ENCODE peak calls at places on chromosome 14, in eight cellular contexts. One of them, this sample, is unnamed.

GRCh38 chr14:77912754-77913556 is 113.0 kb downstream of the ADCK1 start:
- DNase-seq in GM12865: no peak
- DNase-seq in Panc1: no peak
- DNase-seq in cardiac fibroblast: no peak
- DNase-seq in AG04450: no peak
- DNase-seq in thoracic aorta: no peak
- DNase-seq in Caco-2: no peak
- DNase-seq in upper lobe of right lung: no peak
- DNase-seq in this sample: no peak

GRCh38 chr14:89973234-89973823 is 17.6 kb downstream of the TDP1 start:
- DNase-seq in GM12865: peak
- DNase-seq in Panc1: peak
- DNase-seq in cardiac fibroblast: peak
- DNase-seq in AG04450: peak
- DNase-seq in thoracic aorta: no peak
- DNase-seq in Caco-2: peak
- DNase-seq in upper lobe of right lung: no peak
- DNase-seq in this sample: peak

GRCh38 chr14:69037790-69038448 is 58.8 kb upstream of the ACTN1 start:
- DNase-seq in GM12865: no peak
- DNase-seq in Panc1: no peak
- DNase-seq in cardiac fibroblast: no peak
- DNase-seq in AG04450: no peak
- DNase-seq in thoracic aorta: no peak
- DNase-seq in Caco-2: no peak
- DNase-seq in upper lobe of right lung: no peak
- DNase-seq in this sample: no peak

GRCh38 chr14:103576371-103577024 is 13.7 kb downstream of the COA8 start:
- DNase-seq in GM12865: no peak
- DNase-seq in Panc1: no peak
- DNase-seq in cardiac fibroblast: peak
- DNase-seq in AG04450: no peak
- DNase-seq in thoracic aorta: peak
- DNase-seq in Caco-2: no peak
- DNase-seq in upper lobe of right lung: peak
- DNase-seq in this sample: peak

GRCh38 chr14:43147480-43147879 is 1359.6 kb downstream of the FSCB start:
- DNase-seq in GM12865: no peak
- DNase-seq in Panc1: no peak
- DNase-seq in cardiac fibroblast: no peak
- DNase-seq in AG04450: peak
- DNase-seq in thoracic aorta: no peak
- DNase-seq in Caco-2: no peak
- DNase-seq in upper lobe of right lung: no peak
- DNase-seq in this sample: no peak

GRCh38 chr14:58878740-58879139 is 241.0 kb downstream of the DACT1 start:
- DNase-seq in GM12865: no peak
- DNase-seq in Panc1: no peak
- DNase-seq in cardiac fibroblast: no peak
- DNase-seq in AG04450: no peak
- DNase-seq in thoracic aorta: no peak
- DNase-seq in Caco-2: no peak
- DNase-seq in upper lobe of right lung: no peak
- DNase-seq in this sample: no peak

GRCh38 chr14:103220134-103220981 is 97.1 kb downstream of the TNFAIP2 start:
- DNase-seq in GM12865: no peak
- DNase-seq in Panc1: no peak
- DNase-seq in cardiac fibroblast: no peak
- DNase-seq in AG04450: no peak
- DNase-seq in thoracic aorta: no peak
- DNase-seq in Caco-2: no peak
- DNase-seq in upper lobe of right lung: peak
- DNase-seq in this sample: no peak

GRCh38 chr14:35341454-35342159 is 49.4 kb downstream of the PSMA6 start:
- DNase-seq in GM12865: no peak
- DNase-seq in Panc1: no peak
- DNase-seq in cardiac fibroblast: peak
- DNase-seq in AG04450: peak
- DNase-seq in thoracic aorta: peak
- DNase-seq in Caco-2: no peak
- DNase-seq in upper lobe of right lung: peak
- DNase-seq in this sample: peak

GRCh38 chr14:102568115-102568614 is 24.3 kb upstream of the RCOR1 start:
- DNase-seq in GM12865: peak
- DNase-seq in Panc1: no peak
- DNase-seq in cardiac fibroblast: no peak
- DNase-seq in AG04450: no peak
- DNase-seq in thoracic aorta: no peak
- DNase-seq in Caco-2: peak
- DNase-seq in upper lobe of right lung: no peak
- DNase-seq in this sample: no peak

GRCh38 chr14:54489318-54489683 is 521 bp upstream of the GMFB start:
- DNase-seq in GM12865: no peak
- DNase-seq in Panc1: no peak
- DNase-seq in cardiac fibroblast: no peak
- DNase-seq in AG04450: no peak
- DNase-seq in thoracic aorta: no peak
- DNase-seq in Caco-2: no peak
- DNase-seq in upper lobe of right lung: no peak
- DNase-seq in this sample: no peak

DNA sequence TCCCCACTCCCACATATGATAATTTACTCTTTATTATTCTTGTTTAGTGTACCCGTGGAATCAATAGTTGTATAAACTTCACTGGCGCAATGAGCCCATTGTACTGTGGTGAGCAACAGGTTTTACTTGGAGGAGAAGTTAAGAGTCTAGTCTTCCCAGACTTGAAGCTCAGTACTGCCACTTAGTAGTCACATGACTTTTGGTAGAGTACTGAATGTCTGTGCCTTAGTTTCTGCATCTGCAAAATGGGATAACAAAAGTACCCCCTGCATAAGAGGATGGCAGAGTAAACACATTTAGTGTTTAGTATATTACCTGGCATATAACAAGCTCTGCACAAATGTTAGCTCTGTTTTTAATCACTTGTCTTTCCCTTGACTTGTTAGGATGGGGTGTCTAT is 375.5 kb downstream of the VRK1 start:
- DNase-seq in GM12865: no peak
- DNase-seq in Panc1: no peak
- DNase-seq in cardiac fibroblast: no peak
- DNase-seq in AG04450: no peak
- DNase-seq in thoracic aorta: no peak
- DNase-seq in Caco-2: no peak
- DNase-seq in upper lobe of right lung: no peak
- DNase-seq in this sample: no peak
- TF ChIP-seq CTCF in GM12865: no peak
- TF ChIP-seq CTCF in Panc1: no peak
- TF ChIP-seq CTCF in cardiac fibroblast: no peak
- TF ChIP-seq CTCF in AG04450: no peak
- TF ChIP-seq CTCF in thoracic aorta: no peak
- TF ChIP-seq CTCF in Caco-2: no peak
- TF ChIP-seq CTCF in upper lobe of right lung: no peak
- TF ChIP-seq CTCF in this sample: no peak

GRCh38 chr14:76352639-76353281 is 23.2 kb upstream of the ESRRB start:
- DNase-seq in GM12865: peak
- DNase-seq in Panc1: no peak
- DNase-seq in cardiac fibroblast: peak
- DNase-seq in AG04450: no peak
- DNase-seq in thoracic aorta: no peak
- DNase-seq in Caco-2: peak
- DNase-seq in upper lobe of right lung: peak
- DNase-seq in this sample: peak
- H3K4me3 ChIP-seq in GM12865: no peak
- H3K4me3 ChIP-seq in Panc1: peak
- H3K4me3 ChIP-seq in cardiac fibroblast: peak
- H3K4me3 ChIP-seq in AG04450: peak
- H3K4me3 ChIP-seq in thoracic aorta: peak
- H3K4me3 ChIP-seq in Caco-2: peak
- H3K4me3 ChIP-seq in upper lobe of right lung: peak
- H3K4me3 ChIP-seq in this sample: no peak

GRCh38 chr14:21868442-21869046 is 194.9 kb upstream of the OR4E1 start:
- DNase-seq in GM12865: peak
- DNase-seq in Panc1: peak
- DNase-seq in cardiac fibroblast: peak
- DNase-seq in AG04450: no peak
- DNase-seq in thoracic aorta: no peak
- DNase-seq in Caco-2: peak
- DNase-seq in upper lobe of right lung: no peak
- DNase-seq in this sample: peak
- TF ChIP-seq CTCF in GM12865: peak
- TF ChIP-seq CTCF in Panc1: peak
- TF ChIP-seq CTCF in cardiac fibroblast: peak
- TF ChIP-seq CTCF in AG04450: peak
- TF ChIP-seq CTCF in thoracic aorta: no peak
- TF ChIP-seq CTCF in Caco-2: peak
- TF ChIP-seq CTCF in upper lobe of right lung: peak
- TF ChIP-seq CTCF in this sample: no peak

GRCh38 chr14:100327128-100327527 is 4.0 kb downstream of the SLC25A47 start:
- DNase-seq in GM12865: no peak
- DNase-seq in Panc1: no peak
- DNase-seq in cardiac fibroblast: no peak
- DNase-seq in AG04450: no peak
- DNase-seq in thoracic aorta: no peak
- DNase-seq in Caco-2: no peak
- DNase-seq in upper lobe of right lung: no peak
- DNase-seq in this sample: no peak

GRCh38 chr14:100328495-100329163 is 5.5 kb downstream of the SLC25A47 start:
- DNase-seq in GM12865: no peak
- DNase-seq in Panc1: no peak
- DNase-seq in cardiac fibroblast: no peak
- DNase-seq in AG04450: no peak
- DNase-seq in thoracic aorta: no peak
- DNase-seq in Caco-2: no peak
- DNase-seq in upper lobe of right lung: no peak
- DNase-seq in this sample: no peak

GRCh38 chr14:100330007-100330344 is 6.8 kb downstream of the SLC25A47 start:
- DNase-seq in GM12865: no peak
- DNase-seq in Panc1: no peak
- DNase-seq in cardiac fibroblast: no peak
- DNase-seq in AG04450: no peak
- DNase-seq in thoracic aorta: no peak
- DNase-seq in Caco-2: no peak
- DNase-seq in upper lobe of right lung: no peak
- DNase-seq in this sample: no peak

GRCh38 chr14:100330396-100330931 is 7.3 kb downstream of the SLC25A47 start:
- DNase-seq in GM12865: no peak
- DNase-seq in Panc1: no peak
- DNase-seq in cardiac fibroblast: no peak
- DNase-seq in AG04450: no peak
- DNase-seq in thoracic aorta: no peak
- DNase-seq in Caco-2: no peak
- DNase-seq in upper lobe of right lung: no peak
- DNase-seq in this sample: no peak

GRCh38 chr14:100329233-100330006 is 6.3 kb downstream of the SLC25A47 start:
- DNase-seq in GM12865: no peak
- DNase-seq in Panc1: no peak
- DNase-seq in cardiac fibroblast: no peak
- DNase-seq in AG04450: no peak
- DNase-seq in thoracic aorta: no peak
- DNase-seq in Caco-2: no peak
- DNase-seq in upper lobe of right lung: no peak
- DNase-seq in this sample: no peak
- H3K4me3 ChIP-seq in GM12865: no peak
- H3K4me3 ChIP-seq in Panc1: no peak
- H3K4me3 ChIP-seq in cardiac fibroblast: no peak
- H3K4me3 ChIP-seq in AG04450: no peak
- H3K4me3 ChIP-seq in thoracic aorta: no peak
- H3K4me3 ChIP-seq in Caco-2: no peak
- H3K4me3 ChIP-seq in upper lobe of right lung: no peak
- H3K4me3 ChIP-seq in this sample: no peak

DNA sequence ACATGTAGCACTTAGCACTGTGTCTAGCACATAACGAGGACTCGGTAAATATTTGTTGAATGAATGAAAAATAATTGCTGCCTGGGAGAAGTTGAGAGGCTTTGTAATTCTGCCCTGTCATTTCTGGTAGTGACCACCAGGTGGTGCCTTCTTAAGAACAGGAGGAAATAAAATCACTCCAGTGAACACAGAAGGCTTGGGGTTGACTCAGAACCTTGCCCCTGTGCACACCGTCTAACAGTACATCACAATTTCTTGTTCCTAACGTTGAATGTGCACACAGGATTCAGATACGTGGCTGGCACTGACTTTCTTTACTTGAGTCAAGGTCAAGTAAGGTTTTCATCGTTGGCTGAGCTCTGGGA is 91.8 kb downstream of the RGS6 start:
- DNase-seq in GM12865: peak
- DNase-seq in Panc1: peak
- DNase-seq in cardiac fibroblast: peak
- DNase-seq in AG04450: no peak
- DNase-seq in thoracic aorta: no peak
- DNase-seq in Caco-2: no peak
- DNase-seq in upper lobe of right lung: no peak
- DNase-seq in this sample: peak
- TF ChIP-seq CTCF in GM12865: peak
- TF ChIP-seq CTCF in Panc1: peak
- TF ChIP-seq CTCF in cardiac fibroblast: peak
- TF ChIP-seq CTCF in AG04450: peak
- TF ChIP-seq CTCF in thoracic aorta: peak
- TF ChIP-seq CTCF in Caco-2: peak
- TF ChIP-seq CTCF in upper lobe of right lung: peak
- TF ChIP-seq CTCF in this sample: peak

DNA sequence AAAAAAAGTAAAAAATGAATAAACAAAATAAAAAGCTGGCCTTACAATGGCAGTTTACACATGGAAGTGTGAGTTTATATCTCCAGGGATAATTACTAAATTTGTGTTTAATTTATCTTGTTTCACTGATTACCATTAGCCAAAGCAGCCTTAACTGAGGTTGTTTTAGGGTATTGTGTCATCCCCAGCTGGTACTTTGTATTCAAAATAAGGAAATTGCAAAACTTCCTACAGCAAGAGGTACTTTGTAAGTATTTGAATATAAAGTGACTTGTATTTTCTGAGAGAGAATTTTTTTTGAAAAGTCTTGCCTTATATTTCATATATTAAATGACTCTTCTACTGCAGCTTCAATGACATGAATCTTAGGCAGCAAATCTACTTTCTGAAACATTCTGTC is 6.6 kb downstream of the FNTB start:
- DNase-seq in GM12865: no peak
- DNase-seq in Panc1: no peak
- DNase-seq in cardiac fibroblast: peak
- DNase-seq in AG04450: no peak
- DNase-seq in thoracic aorta: no peak
- DNase-seq in Caco-2: no peak
- DNase-seq in upper lobe of right lung: no peak
- DNase-seq in this sample: no peak
- H3K4me3 ChIP-seq in GM12865: no peak
- H3K4me3 ChIP-seq in Panc1: no peak
- H3K4me3 ChIP-seq in cardiac fibroblast: no peak
- H3K4me3 ChIP-seq in AG04450: no peak
- H3K4me3 ChIP-seq in thoracic aorta: no peak
- H3K4me3 ChIP-seq in Caco-2: no peak
- H3K4me3 ChIP-seq in upper lobe of right lung: no peak
- H3K4me3 ChIP-seq in this sample: no peak

GRCh38 chr14:70257526-70257925 is 68.8 kb upstream of the SLC8A3 start:
- DNase-seq in GM12865: peak
- DNase-seq in Panc1: peak
- DNase-seq in cardiac fibroblast: no peak
- DNase-seq in AG04450: no peak
- DNase-seq in thoracic aorta: no peak
- DNase-seq in Caco-2: no peak
- DNase-seq in upper lobe of right lung: no peak
- DNase-seq in this sample: no peak
- TF ChIP-seq CTCF in GM12865: peak
- TF ChIP-seq CTCF in Panc1: peak
- TF ChIP-seq CTCF in cardiac fibroblast: no peak
- TF ChIP-seq CTCF in AG04450: no peak
- TF ChIP-seq CTCF in thoracic aorta: no peak
- TF ChIP-seq CTCF in Caco-2: no peak
- TF ChIP-seq CTCF in upper lobe of right lung: peak
- TF ChIP-seq CTCF in this sample: no peak

This sample was measured in adrenal gland.